ENCODE peak calls at places on chromosomes 5 and 9, in seven cellular contexts. One of them, this sample, is unnamed.

GRCh38 chr5:78587775-78588291 is 60.7 kb downstream of the LHFPL2 start:
- DNase-seq in AG04450: no peak
- DNase-seq in GM10248: no peak
- DNase-seq in fibroblast of pulmonary artery: peak; percentile 87
- DNase-seq in RWPE1: no peak
- DNase-seq in MM.1S: no peak
- DNase-seq in fibroblast of mammary gland: peak; percentile 98
- DNase-seq in this sample: no peak

GRCh38 chr5:128062172-128062746 is 21.3 kb upstream of the SLC12A2 start:
- DNase-seq in MM.1S: no peak
- DNase-seq in RWPE1: peak; percentile 55
- DNase-seq in AG04450: no peak
- DNase-seq in fibroblast of pulmonary artery: peak; percentile 53
- DNase-seq in fibroblast of mammary gland: peak; percentile 67
- DNase-seq in GM10248: no peak
- DNase-seq in this sample: no peak

GRCh38 chr5:131814990-131815389 is 18.2 kb upstream of the FNIP1 start:
- DNase-seq in fibroblast of mammary gland: peak; percentile 78
- DNase-seq in AG04450: peak; percentile 46
- DNase-seq in RWPE1: peak; percentile 78
- DNase-seq in GM10248: no peak
- DNase-seq in fibroblast of pulmonary artery: peak; percentile 92
- DNase-seq in MM.1S: no peak
- DNase-seq in this sample: no peak

GRCh38 chr5:8683528-8683927 is 814.6 kb downstream of the MTRR start:
- DNase-seq in MM.1S: no peak
- DNase-seq in fibroblast of pulmonary artery: peak; percentile 42
- DNase-seq in GM10248: no peak
- DNase-seq in RWPE1: no peak
- DNase-seq in fibroblast of mammary gland: no peak
- DNase-seq in AG04450: no peak
- DNase-seq in this sample: no peak

GRCh38 chr9:130927995-130928900 is 10.8 kb downstream of the FIBCD1 start:
- DNase-seq in MM.1S: no peak
- DNase-seq in AG04450: no peak
- DNase-seq in fibroblast of pulmonary artery: peak; percentile 74
- DNase-seq in GM10248: peak; percentile 79
- DNase-seq in fibroblast of mammary gland: peak; percentile 58
- DNase-seq in RWPE1: peak; percentile 96
- DNase-seq in this sample: no peak

GRCh38 chr9:133372144-133372543 is 3.7 kb downstream of the SURF4 start:
- DNase-seq in MM.1S: no peak
- DNase-seq in fibroblast of pulmonary artery: no peak
- DNase-seq in RWPE1: no peak
- DNase-seq in GM10248: no peak
- DNase-seq in AG04450: no peak
- DNase-seq in fibroblast of mammary gland: no peak
- DNase-seq in this sample: no peak

GRCh38 chr5:176938472-176938871 is 39.3 kb upstream of the HK3 start:
- DNase-seq in MM.1S: no peak
- DNase-seq in GM10248: no peak
- DNase-seq in fibroblast of mammary gland: no peak
- DNase-seq in AG04450: no peak
- DNase-seq in RWPE1: no peak
- DNase-seq in fibroblast of pulmonary artery: no peak
- DNase-seq in this sample: no peak

GRCh38 chr5:172502969-172503368 is 48.6 kb upstream of the SH3PXD2B start:
- DNase-seq in fibroblast of mammary gland: peak; percentile 6
- DNase-seq in RWPE1: peak; percentile 56
- DNase-seq in fibroblast of pulmonary artery: no peak
- DNase-seq in GM10248: no peak
- DNase-seq in MM.1S: no peak
- DNase-seq in AG04450: no peak
- DNase-seq in this sample: no peak

GRCh38 chr9:127561491-127562270 is 50.4 kb upstream of the STXBP1 start:
- DNase-seq in RWPE1: peak; percentile 99
- DNase-seq in MM.1S: no peak
- DNase-seq in fibroblast of mammary gland: peak; percentile 99
- DNase-seq in GM10248: no peak
- DNase-seq in AG04450: peak; percentile 95
- DNase-seq in fibroblast of pulmonary artery: peak; percentile 97
- DNase-seq in this sample: no peak

GRCh38 chr9:136289651-136290507 is 14.0 kb downstream of the CCDC187 start:
- DNase-seq in fibroblast of mammary gland: no peak
- DNase-seq in RWPE1: no peak
- DNase-seq in fibroblast of pulmonary artery: no peak
- DNase-seq in GM10248: no peak
- DNase-seq in MM.1S: peak; percentile 59
- DNase-seq in AG04450: no peak
- DNase-seq in this sample: no peak

GRCh38 chr5:109479260-109479860 is 69.6 kb upstream of the PJA2 start:
- DNase-seq in RWPE1: no peak
- DNase-seq in MM.1S: peak; percentile 40
- DNase-seq in GM10248: peak; percentile 13
- DNase-seq in fibroblast of pulmonary artery: peak; percentile 56
- DNase-seq in fibroblast of mammary gland: peak; percentile 43
- DNase-seq in AG04450: no peak
- DNase-seq in this sample: no peak

GRCh38 chr9:137551656-137552534 is at the start of gene MRPL41:
- DNase-seq in fibroblast of pulmonary artery: peak; percentile 80
- DNase-seq in RWPE1: peak; percentile 99
- DNase-seq in AG04450: peak; percentile 56
- DNase-seq in GM10248: peak; percentile 97
- DNase-seq in fibroblast of mammary gland: peak; percentile 76
- DNase-seq in MM.1S: peak; percentile 93
- DNase-seq in this sample: peak; percentile 94

GRCh38 chr5:112724901-112725300 is 12.8 kb upstream of the APC start:
- DNase-seq in AG04450: no peak
- DNase-seq in GM10248: no peak
- DNase-seq in RWPE1: no peak
- DNase-seq in MM.1S: no peak
- DNase-seq in fibroblast of mammary gland: no peak
- DNase-seq in fibroblast of pulmonary artery: no peak
- DNase-seq in this sample: no peak

GRCh38 chr9:97861148-97861475 is 8.1 kb downstream of the FOXE1 start:
- DNase-seq in AG04450: no peak
- DNase-seq in fibroblast of mammary gland: no peak
- DNase-seq in GM10248: no peak
- DNase-seq in RWPE1: no peak
- DNase-seq in MM.1S: no peak
- DNase-seq in fibroblast of pulmonary artery: no peak
- DNase-seq in this sample: no peak

GRCh38 chr5:157449011-157449723 is 10.8 kb upstream of the NIPAL4 start:
- DNase-seq in fibroblast of mammary gland: peak; percentile 24
- DNase-seq in RWPE1: no peak
- DNase-seq in fibroblast of pulmonary artery: no peak
- DNase-seq in GM10248: no peak
- DNase-seq in MM.1S: no peak
- DNase-seq in AG04450: no peak
- DNase-seq in this sample: no peak

GRCh38 chr9:115593587-115594091 is 475.7 kb upstream of the TNC start:
- DNase-seq in GM10248: peak; percentile 36
- DNase-seq in MM.1S: peak; percentile 21
- DNase-seq in fibroblast of pulmonary artery: peak; percentile 78
- DNase-seq in AG04450: no peak
- DNase-seq in fibroblast of mammary gland: peak; percentile 72
- DNase-seq in RWPE1: peak; percentile 68
- DNase-seq in this sample: no peak

GRCh38 chr9:90018688-90019087 is 413.9 kb downstream of the GADD45G start:
- DNase-seq in fibroblast of mammary gland: no peak
- DNase-seq in MM.1S: no peak
- DNase-seq in RWPE1: no peak
- DNase-seq in fibroblast of pulmonary artery: no peak
- DNase-seq in AG04450: no peak
- DNase-seq in GM10248: no peak
- DNase-seq in this sample: no peak

GRCh38 chr9:101705135-101705661 is 33.2 kb downstream of the GRIN3A start:
- DNase-seq in AG04450: no peak
- DNase-seq in MM.1S: no peak
- DNase-seq in RWPE1: no peak
- DNase-seq in fibroblast of pulmonary artery: no peak
- DNase-seq in GM10248: no peak
- DNase-seq in fibroblast of mammary gland: peak; percentile 19
- DNase-seq in this sample: peak; percentile 47

GRCh38 chr5:170095687-170096086 is 10.0 kb upstream of the FOXI1 start:
- DNase-seq in GM10248: no peak
- DNase-seq in fibroblast of pulmonary artery: no peak
- DNase-seq in MM.1S: no peak
- DNase-seq in fibroblast of mammary gland: no peak
- DNase-seq in AG04450: no peak
- DNase-seq in RWPE1: no peak
- DNase-seq in this sample: no peak

GRCh38 chr9:15735083-15735974 is 182.5 kb downstream of the CCDC171 start:
- DNase-seq in AG04450: peak; percentile 79
- DNase-seq in GM10248: no peak
- DNase-seq in fibroblast of pulmonary artery: peak; percentile 95
- DNase-seq in fibroblast of mammary gland: peak; percentile 95
- DNase-seq in MM.1S: no peak
- DNase-seq in RWPE1: peak; percentile 83
- DNase-seq in this sample: no peak

GRCh38 chr5:102511666-102512065 is 12.9 kb upstream of the SLCO6A1 start:
- DNase-seq in fibroblast of pulmonary artery: peak; percentile 43
- DNase-seq in MM.1S: no peak
- DNase-seq in RWPE1: no peak
- DNase-seq in fibroblast of mammary gland: peak; percentile 12
- DNase-seq in GM10248: no peak
- DNase-seq in AG04450: no peak
- DNase-seq in this sample: no peak

GRCh38 chr5:27341342-27341741 is 303.0 kb upstream of the CDH9 start:
- DNase-seq in MM.1S: no peak
- DNase-seq in GM10248: no peak
- DNase-seq in AG04450: no peak
- DNase-seq in RWPE1: no peak
- DNase-seq in fibroblast of mammary gland: no peak
- DNase-seq in fibroblast of pulmonary artery: no peak
- DNase-seq in this sample: no peak

GRCh38 chr9:79665926-79666325 is 94.2 kb downstream of the TLE4 start:
- DNase-seq in AG04450: no peak
- DNase-seq in MM.1S: no peak
- DNase-seq in GM10248: no peak
- DNase-seq in fibroblast of pulmonary artery: no peak
- DNase-seq in RWPE1: no peak
- DNase-seq in fibroblast of mammary gland: no peak
- DNase-seq in this sample: no peak

GRCh38 chr9:23278566-23278965 is 547.5 kb downstream of the ELAVL2 start:
- DNase-seq in RWPE1: no peak
- DNase-seq in MM.1S: no peak
- DNase-seq in fibroblast of pulmonary artery: no peak
- DNase-seq in GM10248: no peak
- DNase-seq in fibroblast of mammary gland: no peak
- DNase-seq in AG04450: no peak
- DNase-seq in this sample: no peak

GRCh38 chr5:126884269-126884819 is 107.4 kb downstream of the LMNB1 start:
- DNase-seq in AG04450: peak; percentile 68
- DNase-seq in MM.1S: no peak
- DNase-seq in RWPE1: peak; percentile 66
- DNase-seq in fibroblast of mammary gland: peak; percentile 97
- DNase-seq in GM10248: no peak
- DNase-seq in fibroblast of pulmonary artery: peak; percentile 80
- DNase-seq in this sample: no peak

GRCh38 chr5:416636-416960 is 26.4 kb upstream of the EXOC3 start:
- DNase-seq in GM10248: no peak
- DNase-seq in MM.1S: no peak
- DNase-seq in AG04450: no peak
- DNase-seq in fibroblast of pulmonary artery: no peak
- DNase-seq in RWPE1: no peak
- DNase-seq in fibroblast of mammary gland: no peak
- DNase-seq in this sample: no peak

GRCh38 chr9:123866497-123866896 is 63.4 kb downstream of the DENND1A start:
- DNase-seq in GM10248: no peak
- DNase-seq in fibroblast of pulmonary artery: peak; percentile 70
- DNase-seq in RWPE1: no peak
- DNase-seq in MM.1S: no peak
- DNase-seq in AG04450: no peak
- DNase-seq in fibroblast of mammary gland: peak; percentile 17
- DNase-seq in this sample: no peak

GRCh38 chr9:36101916-36102741 is 34.4 kb upstream of the GLIPR2 start:
- DNase-seq in RWPE1: peak; percentile 74
- DNase-seq in fibroblast of mammary gland: peak; percentile 98
- DNase-seq in AG04450: peak; percentile 97
- DNase-seq in GM10248: no peak
- DNase-seq in fibroblast of pulmonary artery: peak; percentile 97
- DNase-seq in MM.1S: no peak
- DNase-seq in this sample: no peak

GRCh38 chr5:143979044-143979690 is 167.2 kb downstream of the HMHB1 start:
- DNase-seq in fibroblast of pulmonary artery: no peak
- DNase-seq in AG04450: no peak
- DNase-seq in GM10248: peak; percentile 12
- DNase-seq in RWPE1: no peak
- DNase-seq in MM.1S: peak; percentile 20
- DNase-seq in fibroblast of mammary gland: peak; percentile 22
- DNase-seq in this sample: no peak

GRCh38 chr5:123855630-123856029 is 343.7 kb downstream of the CSNK1G3 start:
- DNase-seq in GM10248: no peak
- DNase-seq in fibroblast of mammary gland: no peak
- DNase-seq in RWPE1: no peak
- DNase-seq in fibroblast of pulmonary artery: no peak
- DNase-seq in MM.1S: no peak
- DNase-seq in AG04450: no peak
- DNase-seq in this sample: no peak

GRCh38 chr5:50463726-50464125 is 22.6 kb upstream of the EMB start:
- DNase-seq in MM.1S: no peak
- DNase-seq in fibroblast of pulmonary artery: no peak
- DNase-seq in GM10248: no peak
- DNase-seq in fibroblast of mammary gland: no peak
- DNase-seq in RWPE1: no peak
- DNase-seq in AG04450: no peak
- DNase-seq in this sample: no peak
- TF ChIP-seq CTCF in MM.1S: no peak
- TF ChIP-seq CTCF in fibroblast of pulmonary artery: no peak
- TF ChIP-seq CTCF in GM10248: no peak
- TF ChIP-seq CTCF in fibroblast of mammary gland: no peak
- TF ChIP-seq CTCF in RWPE1: no peak
- TF ChIP-seq CTCF in AG04450: no peak
- TF ChIP-seq CTCF in this sample: no peak

GRCh38 chr9:107239474-107239873 is 43.6 kb upstream of the RAD23B start:
- DNase-seq in fibroblast of pulmonary artery: no peak
- DNase-seq in RWPE1: peak; percentile 72
- DNase-seq in GM10248: no peak
- DNase-seq in AG04450: no peak
- DNase-seq in MM.1S: no peak
- DNase-seq in fibroblast of mammary gland: peak; percentile 65
- DNase-seq in this sample: no peak
- TF ChIP-seq CTCF in fibroblast of pulmonary artery: peak; percentile 17
- TF ChIP-seq CTCF in RWPE1: peak; percentile 43
- TF ChIP-seq CTCF in GM10248: peak; percentile 47
- TF ChIP-seq CTCF in AG04450: peak; percentile 35
- TF ChIP-seq CTCF in MM.1S: peak; percentile 35
- TF ChIP-seq CTCF in fibroblast of mammary gland: peak; percentile 37
- TF ChIP-seq CTCF in this sample: no peak

GRCh38 chr5:121967187-121967586 is 5.4 kb downstream of the SRFBP1 start:
- DNase-seq in MM.1S: peak; percentile 28
- DNase-seq in AG04450: no peak
- DNase-seq in GM10248: no peak
- DNase-seq in fibroblast of pulmonary artery: peak; percentile 76
- DNase-seq in RWPE1: no peak
- DNase-seq in fibroblast of mammary gland: peak; percentile 62
- DNase-seq in this sample: no peak
- TF ChIP-seq CTCF in MM.1S: peak; percentile 24
- TF ChIP-seq CTCF in AG04450: peak; percentile 48
- TF ChIP-seq CTCF in GM10248: peak; percentile 19
- TF ChIP-seq CTCF in fibroblast of pulmonary artery: peak; percentile 40
- TF ChIP-seq CTCF in RWPE1: peak; percentile 55
- TF ChIP-seq CTCF in fibroblast of mammary gland: peak; percentile 40
- TF ChIP-seq CTCF in this sample: no peak

GRCh38 chr9:68779558-68780376 is 74.7 kb downstream of the PIP5K1B start:
- DNase-seq in MM.1S: peak; percentile 95
- DNase-seq in RWPE1: peak; percentile 96
- DNase-seq in fibroblast of pulmonary artery: peak; percentile 95
- DNase-seq in fibroblast of mammary gland: peak; percentile 90
- DNase-seq in GM10248: peak; percentile 92
- DNase-seq in AG04450: peak; percentile 86
- DNase-seq in this sample: peak; percentile 98
- TF ChIP-seq CTCF in MM.1S: peak; percentile 49
- TF ChIP-seq CTCF in RWPE1: peak; percentile 30
- TF ChIP-seq CTCF in fibroblast of pulmonary artery: no peak
- TF ChIP-seq CTCF in fibroblast of mammary gland: no peak
- TF ChIP-seq CTCF in GM10248: peak; percentile 64
- TF ChIP-seq CTCF in AG04450: no peak
- TF ChIP-seq CTCF in this sample: no peak